ENCODE peak calls at places on chromosomes 6 and 20, in nine cellular contexts. X is B cell; R is SHP77; I is hypothalamus; E is fibroblast of pulmonary artery; Y is substantia nigra; H is NCI-H2171; V is astrocyte; K is CD8-positive, alpha-beta T cell. P is an unnamed sample.

GRCh38 chr6:93394471-93394870 is 24.9 kb downstream of the EPHA7 start:
- DNase-seq in Y (no peak), K (no peak), V (no peak), X (no peak), I (no peak), H (no peak), R (no peak), E (no peak), P (no peak)

GRCh38 chr20:2327620-2328555 is 32.1 kb downstream of the TGM3 start:
- DNase-seq in I (no peak), X (no peak), Y (no peak), K (no peak), V (no peak), E (no peak), H (no peak), R (no peak), P (no peak)

GRCh38 chr20:437787-438486 is 24.4 kb downstream of the TBC1D20 start:
- DNase-seq in R (no peak), I (no peak), K (peak), V (no peak), Y (no peak), H (no peak), X (no peak), E (no peak), P (no peak)

GRCh38 chr20:64142546-64142945 is 21.7 kb upstream of the MYT1 start:
- DNase-seq in E (no peak), R (peak), K (peak), Y (no peak), X (no peak), I (no peak), V (no peak), H (no peak), P (no peak)

GRCh38 chr20:48523191-48523757 is 304.5 kb downstream of the PREX1 start:
- DNase-seq in K (no peak), E (peak), Y (no peak), V (peak), X (no peak), H (no peak), I (no peak), R (no peak), P (peak)

GRCh38 chr6:106448000-106448426 is 87.5 kb downstream of the CRYBG1 start:
- DNase-seq in X (peak), R (no peak), V (no peak), Y (no peak), E (no peak), I (no peak), H (no peak), K (peak), P (no peak)

GRCh38 chr6:154448448-154449096 is 61.9 kb downstream of the CNKSR3 start:
- DNase-seq in E (peak), I (no peak), K (no peak), Y (no peak), X (no peak), H (no peak), R (peak), V (peak), P (peak)

GRCh38 chr6:41226752-41227151 is 1.4 kb upstream of the TREML4 start:
- DNase-seq in K (no peak), E (no peak), I (no peak), H (no peak), R (no peak), Y (no peak), X (no peak), V (no peak), P (no peak)

GRCh38 chr6:143514996-143515760 is 3.7 kb upstream of the FUCA2 start:
- DNase-seq in R (no peak), Y (no peak), H (no peak), V (peak), X (no peak), I (no peak), E (peak), K (no peak), P (no peak)

GRCh38 chr20:60006261-60006660 is 48.0 kb downstream of the CDH26 start:
- DNase-seq in V (no peak), Y (no peak), K (no peak), X (no peak), H (no peak), R (no peak), E (no peak), I (no peak), P (no peak)

GRCh38 chr20:63097336-63097831 is 90.6 kb upstream of the BHLHE23 start:
- DNase-seq in R (no peak), Y (no peak), H (no peak), V (no peak), E (no peak), K (no peak), I (no peak), X (no peak), P (no peak)

GRCh38 chr6:129501401-129502051 is 208.5 kb downstream of the ARHGAP18 start:
- DNase-seq in Y (no peak), X (no peak), R (no peak), E (peak), H (no peak), K (no peak), I (no peak), V (peak), P (peak)

GRCh38 chr6:167113935-167114910 is 8.7 kb upstream of the CCR6 start:
- DNase-seq in I (no peak), X (peak), E (no peak), V (no peak), R (no peak), Y (no peak), H (no peak), K (peak), P (no peak)

GRCh38 chr6:134729590-134729989 is 220.3 kb downstream of the ALDH8A1 start:
- DNase-seq in Y (no peak), R (no peak), K (no peak), E (no peak), X (no peak), H (no peak), V (peak), I (no peak), P (peak)

GRCh38 chr6:44034931-44035345 is 92.3 kb downstream of the MRPL14 start:
- DNase-seq in E (no peak), K (no peak), X (no peak), R (no peak), I (no peak), Y (no peak), H (no peak), V (no peak), P (no peak)

GRCh38 chr6:38638941-38639497 is 710 bp downstream of the BTBD9 start:
- DNase-seq in E (peak), R (no peak), K (peak), I (peak), Y (no peak), X (peak), H (peak), V (peak), P (peak)

GRCh38 chr6:119445666-119446622 is 96.4 kb upstream of the MAN1A1 start:
- DNase-seq in I (no peak), X (no peak), R (no peak), V (peak), Y (no peak), E (peak), K (no peak), H (no peak), P (peak)

GRCh38 chr20:46751856-46752255 is 42.4 kb downstream of the SLC2A10 start:
- DNase-seq in X (no peak), K (no peak), H (no peak), I (no peak), Y (no peak), R (peak), V (no peak), E (no peak), P (no peak)

GRCh38 chr20:36085686-36086267 is 68.8 kb upstream of the EPB41L1 start:
- DNase-seq in I (no peak), K (no peak), X (no peak), E (peak), R (no peak), Y (no peak), H (no peak), V (peak), P (peak)

GRCh38 chr20:51906049-51906448 is 103.7 kb upstream of the SALL4 start:
- DNase-seq in E (no peak), R (no peak), V (no peak), I (no peak), Y (no peak), K (no peak), H (peak), X (no peak), P (no peak)

GRCh38 chr6:144488590-144488989 is 203.5 kb downstream of the UTRN start:
- DNase-seq in Y (no peak), I (no peak), R (no peak), H (no peak), X (no peak), K (no peak), V (no peak), E (no peak), P (no peak)

GRCh38 chr6:33080127-33081089 is 4.6 kb downstream of the HLA-DPB1 start:
- DNase-seq in E (peak), Y (no peak), H (no peak), K (no peak), R (no peak), X (no peak), V (peak), I (peak), P (peak)

GRCh38 chr6:126182650-126183311 is 157.1 kb upstream of the CENPW start:
- DNase-seq in I (no peak), X (no peak), E (peak), Y (no peak), R (no peak), V (peak), H (no peak), K (no peak), P (no peak)

GRCh38 chr20:46348972-46349741 is 40.9 kb upstream of the CDH22 start:
- DNase-seq in I (peak), V (no peak), E (peak), K (peak), H (peak), X (peak), Y (peak), R (no peak), P (peak)

GRCh38 chr6:127191716-127192115 is 73.2 kb downstream of the RSPO3 start:
- DNase-seq in H (no peak), Y (no peak), X (no peak), K (no peak), E (peak), V (peak), I (no peak), R (no peak), P (peak)

GRCh38 chr6:117629119-117629518 is 26.8 kb upstream of the GOPC start:
- DNase-seq in E (no peak), X (no peak), K (no peak), R (no peak), I (no peak), Y (no peak), H (no peak), V (no peak), P (no peak)